ENCODE peak calls at places on chromosomes 12 and 14, in ten cellular contexts. Q is stomach, Y is esophagus muscularis mucosa, R is ovary, B is upper lobe of left lung, P is suprapubic skin, J is A549, K is tibial nerve, H is H1, D is sigmoid colon. G is an unnamed sample. For H3K4me1, the result is how much of the 10 kb centered on the place peaks cover.

GRCh38 chr12:52650520-52651081 is 1.4 kb downstream of the KRT2 start:
- DNase-seq in B (no peak), K (no peak), J (no peak), D (no peak), R (no peak), Q (no peak), Y (no peak), H (no peak), P (no peak), G (no peak)

GRCh38 chr12:28024231-28024995 is 51.9 kb upstream of the PTHLH start:
- DNase-seq in K (no peak), H (no peak), B (no peak), J (no peak), R (no peak), Q (no peak), D (no peak), Y (no peak), P (no peak), G (no peak)

GRCh38 chr14:100221419-100222218 is 17.3 kb upstream of the YY1 start:
- DNase-seq in Y (no peak), Q (peak), P (no peak), D (no peak), R (peak), B (no peak), J (no peak), H (peak), K (no peak), G (peak)

GRCh38 chr12:19683178-19683927 is 244.1 kb downstream of the AEBP2 start:
- DNase-seq in R (no peak), K (no peak), Y (no peak), Q (no peak), J (peak), H (no peak), B (no peak), P (no peak), D (no peak), G (no peak)

GRCh38 chr14:85622986-85623385 is 93.0 kb downstream of the FLRT2 start:
- DNase-seq in P (no peak), R (no peak), D (no peak), B (peak), J (no peak), Q (no peak), K (no peak), Y (no peak), H (no peak), G (no peak)

GRCh38 chr12:46891306-46891705 is 65.5 kb upstream of the SLC38A4 start:
- DNase-seq in B (no peak), D (no peak), Y (no peak), R (no peak), P (no peak), K (no peak), J (no peak), H (no peak), Q (no peak), G (no peak)

GRCh38 chr12:49089831-49090773 is 4.5 kb downstream of the DHH start:
- DNase-seq in Y (no peak), Q (peak), R (peak), J (no peak), K (no peak), P (no peak), B (peak), D (no peak), H (peak), G (no peak)

GRCh38 chr12:130714091-130714590 is 2.0 kb downstream of the RIMBP2 start:
- DNase-seq in Y (no peak), P (no peak), H (no peak), R (peak), B (no peak), J (no peak), Q (peak), K (no peak), D (no peak), G (no peak)

GRCh38 chr12:88932457-88932856 is 352.2 kb upstream of the KITLG start:
- DNase-seq in J (no peak), P (no peak), K (no peak), D (no peak), Q (no peak), H (no peak), R (no peak), B (no peak), Y (no peak), G (no peak)

GRCh38 chr12:31118347-31118830 is 44.7 kb downstream of the DDX11 start:
- DNase-seq in D (no peak), Q (no peak), Y (no peak), B (peak), H (peak), J (peak), R (peak), P (no peak), K (no peak), G (no peak)

GRCh38 chr12:123910057-123910456 is 62.6 kb downstream of the CCDC92 start:
- DNase-seq in H (no peak), P (no peak), K (no peak), B (no peak), J (no peak), Y (no peak), D (no peak), Q (no peak), R (no peak), G (no peak)

GRCh38 chr12:99767809-99768208 is 120.3 kb downstream of the GARIN6 start:
- DNase-seq in B (no peak), K (no peak), Q (no peak), Y (no peak), D (no peak), P (no peak), J (no peak), R (no peak), H (no peak), G (no peak)

GRCh38 chr12:109710747-109711595 is 2.7 kb upstream of the FAM222A start:
- DNase-seq in B (no peak), R (no peak), H (no peak), J (peak), Y (no peak), P (no peak), Q (no peak), D (no peak), K (no peak), G (no peak)

GRCh38 chr12:108381793-108382436 is 42.8 kb upstream of the CMKLR1 start:
- DNase-seq in B (no peak), K (no peak), Y (no peak), P (no peak), R (no peak), J (no peak), Q (no peak), D (no peak), H (peak), G (no peak)

GRCh38 chr14:53044486-53044885 is 93.6 kb upstream of the FERMT2 start:
- DNase-seq in Y (no peak), K (no peak), D (no peak), H (no peak), B (no peak), Q (no peak), R (no peak), P (no peak), J (no peak), G (no peak)

GRCh38 chr14:57879516-57879915 is 13.6 kb upstream of the SLC35F4 start:
- DNase-seq in Q (no peak), H (no peak), K (no peak), D (no peak), R (no peak), Y (no peak), J (no peak), B (no peak), P (no peak), G (no peak)

GRCh38 chr12:93106910-93107309 is 177.8 kb upstream of the EEA1 start:
- DNase-seq in K (no peak), R (no peak), P (no peak), D (no peak), H (no peak), Y (no peak), J (no peak), Q (no peak), B (no peak), G (no peak)

GRCh38 chr14:53778263-53778662 is 178.4 kb downstream of the BMP4 start:
- DNase-seq in Y (no peak), R (no peak), J (no peak), H (no peak), B (no peak), K (no peak), Q (no peak), D (no peak), P (no peak), G (no peak)

GRCh38 chr12:114671664-114672476 is 12.1 kb downstream of the TBX3 start:
- DNase-seq in Y (no peak), D (no peak), H (peak), R (peak), Q (no peak), B (peak), K (no peak), P (no peak), J (no peak), G (no peak)

GRCh38 chr12:7434670-7435069 is 9.3 kb downstream of the CD163L1 start:
- DNase-seq in B (no peak), Y (no peak), H (no peak), J (no peak), K (no peak), Q (no peak), P (no peak), R (no peak), D (no peak), G (no peak)

GRCh38 chr12:5456906-5457305 is 25.0 kb downstream of the NTF3 start:
- DNase-seq in R (no peak), D (no peak), P (no peak), Q (no peak), B (no peak), K (no peak), Y (no peak), H (no peak), J (no peak), G (no peak)

GRCh38 chr14:94158239-94158888 is 15.8 kb upstream of the PPP4R4 start:
- DNase-seq in K (no peak), P (no peak), D (no peak), B (no peak), J (no peak), R (no peak), Q (no peak), H (no peak), Y (peak), G (no peak)

GRCh38 chr12:65147312-65147905 is 22.0 kb upstream of the LEMD3 start:
- DNase-seq in J (no peak), H (no peak), B (no peak), Q (no peak), K (no peak), P (no peak), R (no peak), D (no peak), Y (no peak), G (no peak)

GRCh38 chr14:80587096-80587724 is 354.3 kb downstream of the CEP128 start:
- DNase-seq in D (no peak), K (no peak), J (no peak), H (no peak), Y (no peak), B (no peak), R (no peak), Q (no peak), P (no peak), G (no peak)

GRCh38 chr14:70655110-70655826 is 13.6 kb downstream of the TTC9 start:
- DNase-seq in K (no peak), Q (peak), B (no peak), D (no peak), Y (no peak), P (no peak), R (no peak), H (peak), J (no peak), G (peak)

GRCh38 chr12:13071305-13072280 is 27.4 kb downstream of the FAM234B start:
- DNase-seq in Y (peak), H (no peak), R (no peak), Q (no peak), B (no peak), D (no peak), P (no peak), K (no peak), J (no peak), G (no peak)

GRCh38 chr12:76226956-76227355 is 121.3 kb downstream of the BBS10 start:
- DNase-seq in J (no peak), D (no peak), P (no peak), B (no peak), R (no peak), K (no peak), H (no peak), Y (no peak), Q (no peak), G (no peak)

DNA sequence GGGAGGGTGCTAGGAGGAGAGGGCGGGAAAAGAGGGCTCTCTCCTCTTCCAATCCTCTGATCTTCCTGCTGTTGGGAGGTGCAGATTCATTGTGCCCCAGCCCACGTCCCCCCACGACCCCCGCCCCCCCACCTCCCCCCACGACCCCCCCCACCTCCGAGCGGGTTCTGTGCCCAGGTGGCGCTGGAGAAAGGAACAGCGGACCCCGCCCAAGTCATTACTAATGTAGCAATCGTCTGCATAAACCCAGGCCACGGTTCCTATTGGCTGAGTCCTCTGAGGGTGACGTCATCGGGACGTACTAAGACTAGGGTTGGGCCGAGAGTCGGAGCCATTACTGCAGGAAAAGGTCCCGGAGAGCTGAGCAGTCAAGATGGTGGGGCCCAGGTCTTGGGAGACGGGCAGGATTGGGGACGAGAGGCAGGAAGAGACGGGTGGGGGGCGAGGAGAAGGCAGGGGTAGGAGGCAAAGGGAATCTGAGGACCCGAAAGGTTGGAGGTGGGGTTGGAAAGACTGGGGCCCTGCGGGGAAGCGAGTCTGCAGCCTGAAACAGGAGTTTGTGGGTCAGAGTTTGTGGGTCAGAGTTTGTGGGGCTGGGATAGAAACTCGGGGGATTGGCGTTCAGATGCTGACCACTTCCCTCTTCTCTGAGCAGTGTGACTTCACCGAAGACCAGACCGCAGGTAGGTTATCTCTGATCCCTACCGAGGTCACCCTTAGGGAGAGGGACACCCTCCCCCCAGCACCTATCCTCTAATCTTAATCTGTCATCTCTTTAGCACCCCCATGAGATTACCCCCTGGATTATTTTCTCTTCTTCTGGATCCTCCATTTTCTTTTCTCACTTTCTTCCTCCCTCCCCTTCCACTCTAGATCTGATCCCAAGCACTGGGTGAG is at the start of gene MYL6:
- DNase-seq in Y (peak), D (peak), P (peak), B (no peak), H (peak), K (peak), R (peak), Q (peak), J (peak), G (peak)
- H3K4me1 ChIP-seq in Y (under half), D (half or more), P (half or more), B (under half), H (under half), K (under half), R (under half), Q (half or more), J (under half), G (under half)

GRCh38 chr14:89187501-89187900 is 229.5 kb downstream of the FOXN3 start:
- DNase-seq in D (no peak), P (no peak), J (no peak), B (no peak), R (no peak), H (peak), K (no peak), Y (no peak), Q (no peak), G (no peak)

GRCh38 chr14:89188492-89188891 is 228.5 kb downstream of the FOXN3 start:
- DNase-seq in J (no peak), H (no peak), Q (no peak), B (no peak), P (no peak), K (no peak), D (no peak), R (no peak), Y (no peak), G (no peak)

GRCh38 chr14:89185919-89186849 is 230.8 kb downstream of the FOXN3 start:
- DNase-seq in J (no peak), K (no peak), Q (no peak), B (no peak), D (no peak), R (no peak), H (no peak), Y (no peak), P (no peak), G (no peak)

GRCh38 chr14:89186850-89187376 is 230.1 kb downstream of the FOXN3 start:
- DNase-seq in B (no peak), Q (no peak), J (no peak), R (peak), D (no peak), P (no peak), Y (no peak), H (no peak), K (no peak), G (no peak)

DNA sequence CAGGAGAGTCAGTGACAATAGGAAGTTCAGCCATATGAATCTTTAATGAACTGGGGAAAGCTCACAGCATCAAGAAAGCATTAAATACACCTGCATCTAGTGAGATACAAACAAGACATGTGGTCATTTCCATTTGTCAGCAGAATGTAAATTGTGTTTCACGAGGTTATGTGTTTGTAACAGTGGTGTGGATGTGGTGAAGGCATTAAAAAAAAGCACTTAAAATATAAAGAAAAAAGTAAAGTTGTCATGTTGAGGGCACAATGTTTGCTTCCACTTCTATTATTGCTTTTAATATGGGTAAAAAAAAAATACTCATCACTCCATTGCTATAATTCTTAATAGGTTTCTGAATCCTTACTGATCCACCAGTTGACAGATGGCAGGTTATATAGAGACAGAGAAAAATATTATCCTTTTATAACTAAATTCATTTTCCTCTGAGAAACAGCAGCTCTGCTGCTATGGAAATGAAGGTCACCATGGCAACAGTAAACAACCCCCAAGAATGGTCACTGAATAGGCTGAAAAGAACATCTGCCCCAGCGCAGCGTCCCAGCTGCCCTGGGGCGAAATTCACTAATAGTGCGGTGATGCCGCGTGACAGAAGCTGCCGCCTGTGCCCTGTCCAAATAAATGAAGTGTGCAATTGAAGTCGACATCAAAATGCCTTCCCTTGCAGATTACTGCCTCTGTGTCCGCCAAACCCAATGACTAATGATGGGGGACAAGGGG is 226.1 kb downstream of the FOXN3 start:
- DNase-seq in K (no peak), B (peak), Y (no peak), R (no peak), D (no peak), P (no peak), H (no peak), J (no peak), Q (no peak), G (no peak)
- TF ChIP-seq EP300 in K (no peak), B (no peak), Y (no peak), R (no peak), D (no peak), P (no peak), H (no peak), J (no peak), Q (no peak), G (no peak)

DNA sequence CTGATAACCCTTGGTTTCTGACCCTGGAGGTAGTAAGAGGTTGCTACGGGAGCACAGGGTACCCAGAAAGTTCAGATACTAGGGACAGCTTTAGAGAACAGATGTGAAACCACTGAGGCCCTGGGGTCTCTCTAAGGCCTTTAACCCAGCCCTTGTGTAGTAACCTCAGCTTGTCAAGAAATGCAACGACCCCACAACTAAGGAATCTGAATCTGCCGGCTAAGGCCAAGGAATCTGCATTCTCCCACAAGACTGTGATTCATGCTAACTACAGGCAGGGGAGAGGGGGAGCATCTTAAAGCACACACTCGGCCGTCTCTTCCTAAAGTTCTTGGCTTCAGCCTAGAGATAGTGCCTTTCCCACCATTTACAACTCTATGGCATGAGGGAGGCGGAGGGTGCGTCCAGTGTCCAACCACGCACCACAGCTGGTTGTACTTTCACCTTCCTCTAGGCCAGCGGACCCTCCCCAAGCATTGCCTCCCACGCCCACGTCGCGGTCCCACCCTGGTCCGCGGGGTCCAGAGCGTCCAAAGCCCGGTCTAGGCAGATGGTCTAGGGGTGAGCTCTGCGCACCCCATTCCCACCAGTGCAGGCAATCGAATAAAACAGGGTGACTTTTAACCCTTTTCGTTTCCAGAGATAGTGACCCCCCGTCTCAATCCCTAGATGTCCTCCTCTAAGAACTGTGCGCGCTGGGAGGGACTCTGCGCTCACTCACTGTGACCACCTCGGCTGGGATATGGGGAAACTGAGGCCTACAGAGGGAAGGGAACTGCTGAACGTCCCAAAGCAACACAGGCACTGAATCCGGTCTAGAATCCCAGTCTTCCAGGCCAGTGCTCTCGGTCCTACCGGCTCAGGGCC is 704 bp upstream of the VASH1 start:
- DNase-seq in D (no peak), R (no peak), H (no peak), B (no peak), P (peak), Y (no peak), J (no peak), K (no peak), Q (no peak), G (no peak)
- TF ChIP-seq POLR2A in D (no peak), R (no peak), H (no peak), B (no peak), P (no peak), Y (no peak), J (no peak), K (no peak), Q (no peak), G (no peak)

GRCh38 chr12:57769594-57769993 is 2.3 kb downstream of the METTL1 start:
- DNase-seq in D (no peak), Q (no peak), R (no peak), B (no peak), Y (no peak), H (no peak), K (no peak), P (no peak), J (no peak), G (no peak)
- H3K4me1 ChIP-seq in D (under half), Q (half or more), R (under half), B (under half), Y (under half), H (under half), K (under half), P (under half), J (under half), G (under half)

DNA sequence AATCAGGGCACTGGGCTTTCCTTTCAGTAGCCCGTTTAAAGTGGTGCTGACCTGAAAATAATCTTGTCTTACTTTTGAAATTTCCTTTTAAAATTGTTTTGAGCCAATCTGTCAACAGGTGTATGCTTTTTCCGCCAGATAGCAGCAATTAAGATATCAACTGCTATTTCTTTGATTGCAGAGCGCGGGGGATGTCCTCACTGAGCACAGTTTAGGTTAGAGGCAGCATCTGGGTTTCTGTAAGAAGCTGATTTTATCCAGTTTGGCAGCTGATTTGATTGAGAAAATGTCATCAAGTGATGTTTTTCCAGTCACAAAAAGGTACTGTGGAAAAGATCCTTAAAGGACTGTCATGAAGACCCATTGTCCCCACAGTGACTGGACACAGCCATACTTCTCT is 371.8 kb downstream of the ADAMTS20 start:
- DNase-seq in B (no peak), J (no peak), P (no peak), D (no peak), R (no peak), Y (no peak), Q (no peak), K (no peak), H (no peak), G (no peak)
- TF ChIP-seq EP300 in B (no peak), J (no peak), P (no peak), D (no peak), R (no peak), Y (no peak), Q (no peak), K (no peak), H (no peak), G (no peak)

GRCh38 chr12:40718878-40719372 is 26.7 kb downstream of the CNTN1 start:
- DNase-seq in R (no peak), H (no peak), B (no peak), P (no peak), Q (no peak), D (no peak), Y (no peak), K (no peak), J (no peak), G (no peak)
- TF ChIP-seq POLR2A in R (no peak), H (no peak), B (no peak), P (no peak), Q (no peak), D (no peak), Y (no peak), K (no peak), J (no peak), G (no peak)

G was measured in transverse colon.